ENCODE peak calls at places on chromosomes 7 and 10, in six cellular contexts. One of them, this sample, is unnamed.

GRCh38 chr7:114293289-114294012 is 121.2 kb upstream of the FOXP2 start:
- DNase-seq in nephron progenitor cell: no peak
- DNase-seq in tibial artery: no peak
- DNase-seq in A549: no peak
- DNase-seq in Peyer's patch: no peak
- DNase-seq in memory B cell: no peak
- DNase-seq in this sample: peak

GRCh38 chr7:21064698-21065648 is 278.3 kb upstream of the SP8 start:
- DNase-seq in nephron progenitor cell: no peak
- DNase-seq in tibial artery: no peak
- DNase-seq in A549: peak
- DNase-seq in Peyer's patch: no peak
- DNase-seq in memory B cell: no peak
- DNase-seq in this sample: no peak

GRCh38 chr10:29740981-29741545 is 106.3 kb upstream of the SVIL start:
- DNase-seq in nephron progenitor cell: no peak
- DNase-seq in tibial artery: no peak
- DNase-seq in A549: no peak
- DNase-seq in Peyer's patch: no peak
- DNase-seq in memory B cell: no peak
- DNase-seq in this sample: no peak

GRCh38 chr7:149196705-149197171 is 1.4 kb downstream of the ZNF282 start:
- DNase-seq in nephron progenitor cell: no peak
- DNase-seq in tibial artery: no peak
- DNase-seq in A549: peak
- DNase-seq in Peyer's patch: no peak
- DNase-seq in memory B cell: peak
- DNase-seq in this sample: no peak

GRCh38 chr10:12587408-12587807 is 238.1 kb downstream of the CAMK1D start:
- DNase-seq in nephron progenitor cell: no peak
- DNase-seq in tibial artery: peak
- DNase-seq in A549: no peak
- DNase-seq in Peyer's patch: no peak
- DNase-seq in memory B cell: no peak
- DNase-seq in this sample: no peak

GRCh38 chr10:126135177-126135576 is 238.8 kb downstream of the FANK1 start:
- DNase-seq in nephron progenitor cell: no peak
- DNase-seq in tibial artery: no peak
- DNase-seq in A549: peak
- DNase-seq in Peyer's patch: no peak
- DNase-seq in memory B cell: no peak
- DNase-seq in this sample: no peak

GRCh38 chr7:133274265-133274664 is 21.4 kb downstream of the EXOC4 start:
- DNase-seq in nephron progenitor cell: no peak
- DNase-seq in tibial artery: no peak
- DNase-seq in A549: no peak
- DNase-seq in Peyer's patch: no peak
- DNase-seq in memory B cell: no peak
- DNase-seq in this sample: no peak

GRCh38 chr7:27186450-27187157 is 1.6 kb upstream of the HOXA11 start:
- DNase-seq in nephron progenitor cell: no peak
- DNase-seq in tibial artery: peak
- DNase-seq in A549: no peak
- DNase-seq in Peyer's patch: no peak
- DNase-seq in memory B cell: no peak
- DNase-seq in this sample: no peak

GRCh38 chr7:12291870-12292269 is 80.8 kb downstream of the TMEM106B start:
- DNase-seq in nephron progenitor cell: no peak
- DNase-seq in tibial artery: no peak
- DNase-seq in A549: peak
- DNase-seq in Peyer's patch: no peak
- DNase-seq in memory B cell: no peak
- DNase-seq in this sample: no peak

GRCh38 chr10:62766383-62766782 is 38.1 kb upstream of the ADO start:
- DNase-seq in nephron progenitor cell: no peak
- DNase-seq in tibial artery: no peak
- DNase-seq in A549: no peak
- DNase-seq in Peyer's patch: peak
- DNase-seq in memory B cell: no peak
- DNase-seq in this sample: no peak

GRCh38 chr7:47634273-47634672 is 52.4 kb upstream of the TNS3 start:
- DNase-seq in nephron progenitor cell: no peak
- DNase-seq in tibial artery: no peak
- DNase-seq in A549: no peak
- DNase-seq in Peyer's patch: no peak
- DNase-seq in memory B cell: no peak
- DNase-seq in this sample: no peak

GRCh38 chr10:123517901-123518300 is 148.3 kb upstream of the GPR26 start:
- DNase-seq in nephron progenitor cell: no peak
- DNase-seq in tibial artery: peak
- DNase-seq in A549: no peak
- DNase-seq in Peyer's patch: no peak
- DNase-seq in memory B cell: no peak
- DNase-seq in this sample: no peak

GRCh38 chr10:101485681-101486554 is 102.1 kb downstream of the POLL start:
- DNase-seq in nephron progenitor cell: peak
- DNase-seq in tibial artery: no peak
- DNase-seq in A549: no peak
- DNase-seq in Peyer's patch: no peak
- DNase-seq in memory B cell: no peak
- DNase-seq in this sample: no peak

GRCh38 chr7:120927454-120928103 is 23.0 kb upstream of the ING3 start:
- DNase-seq in nephron progenitor cell: no peak
- DNase-seq in tibial artery: no peak
- DNase-seq in A549: no peak
- DNase-seq in Peyer's patch: no peak
- DNase-seq in memory B cell: no peak
- DNase-seq in this sample: no peak

GRCh38 chr7:44969049-44969700 is 9.6 kb downstream of the MYO1G start:
- DNase-seq in nephron progenitor cell: no peak
- DNase-seq in tibial artery: peak
- DNase-seq in A549: no peak
- DNase-seq in Peyer's patch: peak
- DNase-seq in memory B cell: no peak
- DNase-seq in this sample: no peak

GRCh38 chr10:102411341-102412255 is 7.0 kb downstream of the PSD start:
- DNase-seq in nephron progenitor cell: no peak
- DNase-seq in tibial artery: no peak
- DNase-seq in A549: no peak
- DNase-seq in Peyer's patch: no peak
- DNase-seq in memory B cell: peak
- DNase-seq in this sample: no peak

GRCh38 chr7:16986775-16987174 is 105.0 kb upstream of the AGR3 start:
- DNase-seq in nephron progenitor cell: no peak
- DNase-seq in tibial artery: no peak
- DNase-seq in A549: no peak
- DNase-seq in Peyer's patch: no peak
- DNase-seq in memory B cell: no peak
- DNase-seq in this sample: no peak

GRCh38 chr7:144384555-144385245 is 18.8 kb downstream of the NOBOX start:
- DNase-seq in nephron progenitor cell: no peak
- DNase-seq in tibial artery: peak
- DNase-seq in A549: peak
- DNase-seq in Peyer's patch: peak
- DNase-seq in memory B cell: no peak
- DNase-seq in this sample: no peak

GRCh38 chr10:84407390-84408049 is 79.1 kb downstream of the CCSER2 start:
- DNase-seq in nephron progenitor cell: no peak
- DNase-seq in tibial artery: no peak
- DNase-seq in A549: no peak
- DNase-seq in Peyer's patch: no peak
- DNase-seq in memory B cell: no peak
- DNase-seq in this sample: no peak

GRCh38 chr10:23604613-23605012 is 165.7 kb downstream of the OTUD1 start:
- DNase-seq in nephron progenitor cell: no peak
- DNase-seq in tibial artery: no peak
- DNase-seq in A549: no peak
- DNase-seq in Peyer's patch: no peak
- DNase-seq in memory B cell: no peak
- DNase-seq in this sample: no peak

GRCh38 chr10:10830316-10831061 is 187.2 kb upstream of the CELF2 start:
- DNase-seq in nephron progenitor cell: no peak
- DNase-seq in tibial artery: no peak
- DNase-seq in A549: no peak
- DNase-seq in Peyer's patch: no peak
- DNase-seq in memory B cell: no peak
- DNase-seq in this sample: no peak

GRCh38 chr7:127713758-127714157 is 61.8 kb downstream of the SND1 start:
- DNase-seq in nephron progenitor cell: no peak
- DNase-seq in tibial artery: no peak
- DNase-seq in A549: no peak
- DNase-seq in Peyer's patch: no peak
- DNase-seq in memory B cell: no peak
- DNase-seq in this sample: no peak

GRCh38 chr10:48551796-48552591 is 52.9 kb downstream of the ARHGAP22 start:
- DNase-seq in nephron progenitor cell: peak
- DNase-seq in tibial artery: no peak
- DNase-seq in A549: peak
- DNase-seq in Peyer's patch: peak
- DNase-seq in memory B cell: peak
- DNase-seq in this sample: peak

GRCh38 chr10:62759599-62760175 is 44.8 kb upstream of the ADO start:
- DNase-seq in nephron progenitor cell: no peak
- DNase-seq in tibial artery: no peak
- DNase-seq in A549: no peak
- DNase-seq in Peyer's patch: no peak
- DNase-seq in memory B cell: no peak
- DNase-seq in this sample: no peak

GRCh38 chr10:84545651-84546050 is 217.3 kb downstream of the CCSER2 start:
- DNase-seq in nephron progenitor cell: no peak
- DNase-seq in tibial artery: no peak
- DNase-seq in A549: no peak
- DNase-seq in Peyer's patch: no peak
- DNase-seq in memory B cell: no peak
- DNase-seq in this sample: no peak

GRCh38 chr7:26813426-26813825 is 51.0 kb downstream of the SKAP2 start:
- DNase-seq in nephron progenitor cell: peak
- DNase-seq in tibial artery: no peak
- DNase-seq in A549: peak
- DNase-seq in Peyer's patch: no peak
- DNase-seq in memory B cell: no peak
- DNase-seq in this sample: no peak

GRCh38 chr10:110007171-110007700 is 548 bp upstream of the ADD3 start:
- DNase-seq in nephron progenitor cell: no peak
- DNase-seq in tibial artery: no peak
- DNase-seq in A549: peak
- DNase-seq in Peyer's patch: no peak
- DNase-seq in memory B cell: no peak
- DNase-seq in this sample: no peak

This sample was measured in GDM1.